ENCODE peak calls at places on chromosomes 12 and 14, in nine cellular contexts. Q, E, A, B, G, T, H, N and F are unnamed samples.

GRCh38 chr14:58955294-58955821 is 233.1 kb upstream of the DAAM1 start:
- DNase-seq in E (no peak), G (no peak), A (no peak), H (no peak), N (no peak), B (no peak), Q (peak), T (no peak), F (no peak)

GRCh38 chr12:19234171-19234704 is 104.7 kb downstream of the PLEKHA5 start:
- DNase-seq in N (no peak), A (no peak), H (no peak), E (no peak), B (peak), G (no peak), T (no peak), Q (peak), F (no peak)

GRCh38 chr12:52280319-52280795 is 5.9 kb downstream of the KRT86 start:
- DNase-seq in G (no peak), N (peak), T (peak), B (no peak), E (no peak), Q (peak), A (no peak), H (no peak), F (no peak)

GRCh38 chr14:96940009-96940408 is 142.8 kb downstream of the VRK1 start:
- DNase-seq in Q (no peak), H (no peak), B (no peak), N (no peak), T (no peak), E (no peak), G (no peak), A (no peak), F (no peak)

GRCh38 chr12:56204275-56204674 is 15.0 kb upstream of the SMARCC2 start:
- DNase-seq in A (no peak), N (no peak), T (no peak), E (no peak), G (no peak), H (no peak), B (no peak), Q (no peak), F (no peak)

GRCh38 chr12:4031703-4032291 is 158.6 kb upstream of the PARP11 start:
- DNase-seq in H (no peak), A (no peak), Q (peak), T (no peak), N (no peak), G (no peak), B (no peak), E (no peak), F (no peak)

GRCh38 chr12:114888458-114888857 is 204.5 kb upstream of the TBX3 start:
- DNase-seq in B (no peak), Q (peak), T (no peak), A (no peak), E (no peak), N (no peak), H (no peak), G (no peak), F (no peak)

GRCh38 chr12:2813573-2814185 is 1.2 kb downstream of the ITFG2 start:
- DNase-seq in B (peak), N (no peak), G (peak), E (peak), A (peak), T (peak), H (no peak), Q (peak), F (peak)

GRCh38 chr14:42299692-42300091 is 693.0 kb downstream of the LRFN5 start:
- DNase-seq in E (no peak), B (no peak), G (no peak), Q (no peak), N (peak), H (no peak), A (no peak), T (no peak), F (no peak)

GRCh38 chr12:124086299-124086898 is 113.4 kb downstream of the ZNF664 start:
- DNase-seq in A (no peak), B (no peak), E (no peak), N (no peak), H (no peak), G (no peak), Q (no peak), T (no peak), F (no peak)